ENCODE peak calls at places on chromosomes 13 and 19, in seven cellular contexts. I, N, D, Q, O, X and M are unnamed samples.

GRCh38 chr13:26482451-26483197 is 74.9 kb upstream of the WASF3 start:
- DNase-seq in N (peak; percentile 82), O (peak; percentile 81), I (peak; percentile 62), Q (peak; percentile 89), D (peak; percentile 68), X (peak; percentile 43), M (peak; percentile 72)

GRCh38 chr13:78215458-78215857 is 296.8 kb upstream of the EDNRB start:
- DNase-seq in X (no peak), N (no peak), Q (no peak), I (no peak), D (no peak), O (no peak), M (no peak)

GRCh38 chr13:20969182-20969581 is 66.6 kb upstream of the XPO4 start:
- DNase-seq in N (peak; percentile 57), Q (no peak), I (peak; percentile 67), X (no peak), O (no peak), D (no peak), M (no peak)

GRCh38 chr13:101219609-101220265 is 196.6 kb downstream of the NALCN start:
- DNase-seq in O (no peak), N (no peak), I (no peak), Q (no peak), D (no peak), X (no peak), M (no peak)

GRCh38 chr13:110634558-110634957 is 19.2 kb downstream of the NAXD start:
- DNase-seq in X (no peak), O (no peak), Q (no peak), N (peak; percentile 25), D (no peak), I (peak; percentile 90), M (no peak)

GRCh38 chr13:42487221-42487620 is 86.7 kb upstream of the TNFSF11 start:
- DNase-seq in Q (no peak), I (no peak), X (no peak), O (no peak), D (no peak), N (peak; percentile 76), M (no peak)

GRCh38 chr13:85693889-85694511 is 105.2 kb downstream of the SLITRK6 start:
- DNase-seq in I (peak; percentile 18), X (no peak), O (no peak), D (no peak), N (peak; percentile 8), Q (peak; percentile 14), M (no peak)

GRCh38 chr13:101569807-101570206 is 117.3 kb downstream of the ITGBL1 start:
- DNase-seq in Q (no peak), X (no peak), O (no peak), N (peak; percentile 70), D (no peak), I (no peak), M (no peak)

GRCh38 chr19:35313614-35314013 is 15.4 kb upstream of the CD22 start:
- DNase-seq in D (peak; percentile 12), N (peak; percentile 54), Q (no peak), O (no peak), X (peak; percentile 87), I (no peak), M (no peak)

GRCh38 chr19:16111160-16111908 is at the start of gene RAB8A:
- DNase-seq in D (peak; percentile 97), Q (peak; percentile 99), O (peak; percentile 99), I (peak; percentile 98), N (peak; percentile 99), X (peak; percentile 99), M (peak; percentile 100)
- H2AFZ ChIP-seq in D (peak within 1 kb of the TSS; percentile 98), Q (peak within 1 kb of the TSS; percentile 81), O (peak within 1 kb of the TSS; percentile 99), I (peak within 1 kb of the TSS; percentile 98), N (peak within 1 kb of the TSS; percentile 79), X (peak within 1 kb of the TSS; percentile 95), M (peak within 1 kb of the TSS; percentile 48)

GRCh38 chr19:4034048-4035017 is 26.8 kb downstream of the PIAS4 start:
- DNase-seq in Q (no peak), O (no peak), D (no peak), X (no peak), N (no peak), I (no peak), M (no peak)
- H2AFZ ChIP-seq in Q (no peak overlapping the region), O (no peak overlapping the region), D (no peak overlapping the region), X (no peak overlapping the region), N (no peak overlapping the region), I (no peak overlapping the region), M (no peak overlapping the region)

GRCh38 chr19:21765151-21765550 is 2.2 kb downstream of the ZNF100 start:
- DNase-seq in X (no peak), I (peak; percentile 1), Q (no peak), O (no peak), N (no peak), D (peak; percentile 12), M (no peak)

DNA sequence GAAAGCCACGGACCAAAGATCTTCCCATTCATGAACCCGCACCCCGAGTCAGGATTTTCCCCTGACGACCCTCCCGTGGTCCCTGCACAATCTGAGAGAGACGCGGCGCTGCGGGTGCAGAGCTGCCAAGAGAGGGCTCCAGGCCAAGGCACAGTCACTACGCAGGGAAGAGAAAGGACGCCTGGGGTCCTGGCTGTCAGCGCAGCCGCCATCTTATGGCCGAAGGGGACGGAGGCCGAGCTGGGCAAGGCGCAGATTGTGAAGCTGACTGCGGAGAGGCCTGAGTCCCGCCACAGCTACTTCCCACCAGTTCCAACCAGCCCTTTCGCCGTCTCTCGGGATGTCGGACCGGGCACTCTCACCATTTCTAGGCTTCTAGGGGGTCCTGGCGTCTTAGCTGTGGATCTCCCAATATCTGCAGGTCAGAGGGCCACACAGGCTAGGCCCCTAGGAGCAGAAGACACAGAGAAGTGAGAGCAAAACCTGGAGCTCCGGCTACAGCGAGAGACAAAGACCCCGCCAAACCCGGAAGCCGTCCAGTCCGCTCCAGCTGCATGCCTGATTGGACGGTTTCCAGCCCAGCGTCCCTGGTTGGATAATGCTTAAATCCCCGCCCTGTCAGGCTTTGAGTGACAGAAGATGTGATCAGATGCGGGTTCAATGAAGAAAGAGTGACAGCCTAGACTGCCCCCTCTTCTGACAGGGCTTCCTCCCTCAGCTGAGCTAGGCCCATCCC is at the start of gene ZNF100:
- DNase-seq in X (peak; percentile 86), Q (peak; percentile 98), N (peak; percentile 53), O (peak; percentile 80), D (peak; percentile 77), I (peak; percentile 90), M (peak; percentile 96)
- H2AFZ ChIP-seq in X (peak within 1 kb of the TSS; percentile 87), Q (peak within 1 kb of the TSS; percentile 5), N (peak within 1 kb of the TSS; percentile 69), O (peak within 1 kb of the TSS; percentile 94), D (peak within 1 kb of the TSS; percentile 97), I (peak within 1 kb of the TSS; percentile 91), M (peak within 1 kb of the TSS; percentile 91)

GRCh38 chr13:48578516-48579166 is 45.8 kb upstream of the RCBTB2 start:
- DNase-seq in O (no peak), I (no peak), N (no peak), Q (no peak), X (no peak), D (no peak), M (no peak)
- H2AFZ ChIP-seq in O (peak overlapping the region; percentile 44), I (no peak overlapping the region), N (no peak overlapping the region), Q (peak overlapping the region; percentile 87), X (no peak overlapping the region), D (no peak overlapping the region), M (peak overlapping the region; percentile 89)

GRCh38 chr13:72745260-72745659 is 17.5 kb downstream of the BORA start:
- DNase-seq in I (no peak), N (no peak), X (no peak), Q (no peak), D (no peak), O (no peak), M (no peak)
- H2AFZ ChIP-seq in I (no peak overlapping the region), N (no peak overlapping the region), X (no peak overlapping the region), Q (no peak overlapping the region), D (no peak overlapping the region), O (no peak overlapping the region), M (no peak overlapping the region)

DNA sequence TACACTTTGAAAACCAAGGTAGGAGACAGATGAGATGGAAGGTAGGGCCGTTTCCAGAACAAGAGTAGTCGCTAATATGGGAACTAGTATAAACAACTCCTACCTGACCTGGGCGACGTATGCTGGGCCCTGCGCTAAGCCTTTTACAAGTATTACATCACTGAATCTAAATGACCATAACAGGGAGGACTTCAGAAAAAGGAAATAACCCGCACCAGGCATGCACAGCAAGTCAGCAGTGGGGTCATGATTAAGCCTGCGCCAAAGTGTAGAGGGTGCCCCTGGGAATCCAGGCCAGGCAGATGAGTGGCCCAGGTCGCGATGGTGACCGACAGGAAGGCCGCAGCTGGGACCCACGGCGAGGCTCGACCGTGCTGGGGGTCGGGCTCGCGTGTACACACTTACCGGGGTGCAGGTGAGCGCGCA is 597 bp downstream of the ATP13A1 start:
- DNase-seq in Q (no peak), D (no peak), N (no peak), O (no peak), X (no peak), I (no peak), M (no peak)
- H2AFZ ChIP-seq in Q (peak overlapping the region; percentile 28), D (peak overlapping the region; percentile 98), N (peak overlapping the region; percentile 83), O (peak overlapping the region; percentile 88), X (peak overlapping the region; percentile 81), I (peak overlapping the region; percentile 75), M (no peak overlapping the region)

GRCh38 chr13:68185767-68186166 is 955.6 kb upstream of the PCDH9 start:
- DNase-seq in Q (no peak), O (peak; percentile 49), X (no peak), N (no peak), D (no peak), I (no peak), M (no peak)
- H2AFZ ChIP-seq in Q (no peak overlapping the region), O (peak overlapping the region; percentile 46), X (no peak overlapping the region), N (peak overlapping the region; percentile 50), D (no peak overlapping the region), I (no peak overlapping the region), M (no peak overlapping the region)

GRCh38 chr13:74825170-74825948 is 656.6 kb downstream of the TBC1D4 start:
- DNase-seq in Q (peak; percentile 2), O (no peak), N (peak; percentile 84), X (no peak), D (no peak), I (peak; percentile 58), M (peak; percentile 79)
- H2AFZ ChIP-seq in Q (no peak overlapping the region), O (no peak overlapping the region), N (no peak overlapping the region), X (no peak overlapping the region), D (no peak overlapping the region), I (no peak overlapping the region), M (no peak overlapping the region)